ENCODE peak calls at places on chromosomes 4 and X, in nine cellular contexts. R is A549, B is HepG2, W is GM23338, Q is K562, D is GM12878, H is HL-60, E is HCT116, Y is SK-N-SH. Z is an unnamed sample.

GRCh38 chr4:142262956-142263355 is 583.1 kb downstream of the INPP4B start:
- DNase-seq in H (no peak), B (no peak), W (peak), E (no peak), D (no peak), Q (no peak), R (no peak), Y (no peak), Z (no peak)

GRCh38 chr4:53713296-53713695 is 122.0 kb upstream of the LNX1 start:
- DNase-seq in Y (no peak), Q (no peak), H (no peak), B (no peak), D (no peak), W (no peak), E (no peak), R (no peak), Z (no peak)

GRCh38 chr4:85825937-85826678 is 351.2 kb downstream of the ARHGAP24 start:
- DNase-seq in R (peak), H (no peak), Y (peak), E (no peak), Q (no peak), W (peak), B (peak), D (no peak), Z (no peak)

GRCh38 chr4:96972920-96973319 is 1133.0 kb downstream of the PDHA2 start:
- DNase-seq in R (no peak), W (no peak), Q (no peak), D (no peak), H (no peak), E (no peak), B (no peak), Y (no peak), Z (no peak)

GRCh38 chrX:107571296-107571998 is 56.9 kb upstream of the PRPS1 start:
- DNase-seq in B (peak), E (peak), Y (no peak), R (peak), Q (no peak), W (no peak), H (no peak), D (no peak), Z (peak)

GRCh38 chr4:13821522-13821921 is 194.0 kb upstream of the BOD1L1 start:
- DNase-seq in R (no peak), Y (no peak), Q (no peak), H (no peak), B (no peak), D (no peak), W (peak), E (no peak), Z (no peak)

GRCh38 chr4:133439830-133440229 is 290.7 kb downstream of the PCDH10 start:
- DNase-seq in Q (no peak), D (no peak), R (no peak), Y (no peak), E (no peak), H (no peak), W (no peak), B (no peak), Z (no peak)

GRCh38 chr4:54231419-54232150 is 2.5 kb downstream of the PDGFRA start:
- DNase-seq in Y (peak), E (no peak), D (no peak), H (no peak), R (no peak), B (no peak), Q (no peak), W (peak), Z (no peak)

GRCh38 chr4:184453402-184454160 is 20.8 kb downstream of the IRF2 start:
- DNase-seq in R (no peak), B (no peak), H (peak), D (no peak), Q (peak), E (no peak), Y (no peak), W (peak), Z (no peak)

GRCh38 chr4:88802138-88802537 is 104.5 kb upstream of the NAP1L5 start:
- DNase-seq in R (no peak), Q (no peak), E (no peak), W (no peak), B (no peak), D (no peak), H (no peak), Y (no peak), Z (no peak)

GRCh38 chrX:136546369-136546768 is 14.4 kb downstream of the VGLL1 start:
- DNase-seq in E (no peak), D (no peak), B (no peak), H (no peak), W (no peak), Y (no peak), Q (no peak), R (no peak), Z (no peak)

GRCh38 chrX:24219320-24219719 is 69.8 kb downstream of the ZFX start:
- DNase-seq in E (no peak), D (no peak), Q (no peak), B (no peak), Y (no peak), H (no peak), W (no peak), R (no peak), Z (no peak)

GRCh38 chr4:143251348-143251747 is 66.6 kb downstream of the USP38 start:
- DNase-seq in E (no peak), Q (no peak), B (no peak), R (no peak), D (no peak), H (no peak), Y (no peak), W (no peak), Z (no peak)

GRCh38 chr4:71974681-71975080 is 57.1 kb upstream of the NPFFR2 start:
- DNase-seq in D (no peak), W (no peak), H (no peak), R (no peak), Q (no peak), B (no peak), Y (no peak), E (no peak), Z (no peak)

GRCh38 chr4:47469951-47470350 is 6.4 kb upstream of the COMMD8 start:
- DNase-seq in B (no peak), Y (no peak), H (no peak), Q (no peak), E (no peak), R (no peak), D (no peak), W (no peak), Z (no peak)

DNA sequence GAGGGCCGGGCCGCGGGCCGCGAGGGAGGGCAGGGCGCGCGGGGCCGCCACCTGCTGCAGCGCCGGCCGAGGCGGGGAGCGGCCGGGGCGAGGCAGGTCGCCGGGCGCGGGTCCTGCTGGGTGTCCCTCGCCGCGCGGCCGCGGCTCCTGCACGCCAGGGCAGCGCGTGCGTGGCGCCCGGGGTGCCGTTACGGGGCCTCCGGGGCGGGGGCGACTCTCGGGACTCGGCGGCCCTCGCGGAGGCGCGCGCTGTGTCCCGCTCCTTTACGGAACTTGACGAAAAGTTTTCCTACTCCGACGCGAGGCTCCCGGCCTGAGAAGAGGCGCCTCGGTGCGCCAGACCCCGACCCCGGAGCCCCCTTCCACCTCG is 329 bp downstream of the TBC1D14 start:
- DNase-seq in R (peak), H (peak), W (peak), E (no peak), Y (no peak), Q (peak), D (no peak), B (no peak), Z (no peak)
- TF ChIP-seq REST in R (no peak), H (no peak), W (no peak), E (no peak), Y (no peak), Q (no peak), D (no peak), B (no peak), Z (no peak)

GRCh38 chr4:7804759-7805385 is 134.8 kb downstream of the AFAP1 start:
- DNase-seq in R (no peak), H (no peak), W (no peak), Y (no peak), B (no peak), Q (no peak), D (no peak), E (no peak), Z (no peak)
- H3K27ac ChIP-seq in R (peak), H (no peak), W (peak), Y (peak), B (peak), Q (no peak), D (no peak), E (no peak), Z (peak)

GRCh38 chr4:81116571-81116970 is 86.1 kb downstream of the BMP3 start:
- DNase-seq in H (no peak), Y (no peak), E (no peak), D (no peak), W (no peak), B (no peak), R (no peak), Q (no peak), Z (no peak)
- TF ChIP-seq REST in H (no peak), Y (no peak), E (no peak), D (no peak), W (no peak), B (no peak), R (no peak), Q (no peak), Z (no peak)

GRCh38 chr4:113572620-113573019 is 188.9 kb downstream of the CAMK2D start:
- DNase-seq in E (no peak), Y (no peak), B (no peak), W (no peak), H (no peak), R (no peak), D (no peak), Q (no peak), Z (no peak)

GRCh38 chr4:113575391-113575790 is 186.1 kb downstream of the CAMK2D start:
- DNase-seq in R (no peak), D (no peak), W (no peak), Y (no peak), Q (no peak), B (no peak), E (no peak), H (no peak), Z (no peak)

GRCh38 chr4:113576947-113577678 is 184.4 kb downstream of the CAMK2D start:
- DNase-seq in D (no peak), H (no peak), W (no peak), R (no peak), Y (no peak), E (no peak), B (no peak), Q (no peak), Z (no peak)

GRCh38 chr4:113579360-113579759 is 182.2 kb downstream of the CAMK2D start:
- DNase-seq in R (no peak), W (no peak), B (no peak), E (no peak), H (no peak), D (no peak), Y (no peak), Q (no peak), Z (no peak)

DNA sequence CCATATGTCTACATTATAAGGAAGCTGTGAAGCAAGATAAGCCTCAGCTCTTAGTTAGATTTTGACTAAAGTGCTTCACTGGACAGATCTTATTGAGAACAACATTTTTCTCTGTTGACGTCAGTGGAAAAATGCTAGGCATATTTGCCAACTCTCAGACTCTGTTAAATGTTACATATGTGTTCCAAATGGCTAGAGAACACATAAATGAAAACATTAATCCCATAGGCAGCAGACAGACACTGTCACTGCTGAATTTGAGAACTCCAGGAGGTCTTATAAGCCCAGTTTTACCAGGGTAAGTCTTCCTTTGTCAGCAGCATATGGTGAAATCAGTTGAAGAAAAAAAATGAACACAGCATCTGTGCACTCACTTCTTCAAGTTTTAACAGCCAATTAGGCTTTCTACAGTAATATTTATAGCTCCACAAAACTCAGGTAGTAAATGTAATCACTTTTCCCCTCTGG is 186.9 kb downstream of the CAMK2D start:
- DNase-seq in Y (no peak), B (no peak), D (no peak), E (no peak), Q (no peak), H (no peak), W (no peak), R (no peak), Z (no peak)
- H3K27ac ChIP-seq in Y (peak), B (no peak), D (no peak), E (no peak), Q (no peak), H (no peak), W (no peak), R (no peak), Z (no peak)

DNA sequence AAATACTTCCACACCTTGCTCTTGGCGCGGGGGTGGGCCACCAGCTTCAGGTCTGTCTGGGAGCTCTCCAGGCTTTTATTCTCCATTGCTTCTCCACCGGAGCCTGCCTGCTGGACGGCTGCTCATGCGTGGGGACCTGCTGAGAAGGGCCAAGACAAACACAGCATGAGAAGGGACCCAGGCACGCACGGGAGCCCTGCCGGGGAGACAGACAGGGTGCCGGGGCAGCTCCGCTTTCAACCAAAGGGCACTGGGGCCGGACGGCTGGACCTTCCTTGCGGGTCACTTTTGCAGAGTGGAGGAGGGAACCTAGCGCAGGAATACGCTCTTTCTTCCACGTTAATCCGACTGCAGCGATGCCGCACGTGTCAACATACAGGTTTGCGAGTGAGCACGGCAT is 10.1 kb downstream of the DHRSX start:
- DNase-seq in R (no peak), H (no peak), B (no peak), E (no peak), Q (no peak), W (no peak), Y (no peak), D (no peak), Z (no peak)
- TF ChIP-seq REST in R (no peak), H (no peak), B (no peak), E (no peak), Q (no peak), W (no peak), Y (no peak), D (no peak), Z (no peak)

DNA sequence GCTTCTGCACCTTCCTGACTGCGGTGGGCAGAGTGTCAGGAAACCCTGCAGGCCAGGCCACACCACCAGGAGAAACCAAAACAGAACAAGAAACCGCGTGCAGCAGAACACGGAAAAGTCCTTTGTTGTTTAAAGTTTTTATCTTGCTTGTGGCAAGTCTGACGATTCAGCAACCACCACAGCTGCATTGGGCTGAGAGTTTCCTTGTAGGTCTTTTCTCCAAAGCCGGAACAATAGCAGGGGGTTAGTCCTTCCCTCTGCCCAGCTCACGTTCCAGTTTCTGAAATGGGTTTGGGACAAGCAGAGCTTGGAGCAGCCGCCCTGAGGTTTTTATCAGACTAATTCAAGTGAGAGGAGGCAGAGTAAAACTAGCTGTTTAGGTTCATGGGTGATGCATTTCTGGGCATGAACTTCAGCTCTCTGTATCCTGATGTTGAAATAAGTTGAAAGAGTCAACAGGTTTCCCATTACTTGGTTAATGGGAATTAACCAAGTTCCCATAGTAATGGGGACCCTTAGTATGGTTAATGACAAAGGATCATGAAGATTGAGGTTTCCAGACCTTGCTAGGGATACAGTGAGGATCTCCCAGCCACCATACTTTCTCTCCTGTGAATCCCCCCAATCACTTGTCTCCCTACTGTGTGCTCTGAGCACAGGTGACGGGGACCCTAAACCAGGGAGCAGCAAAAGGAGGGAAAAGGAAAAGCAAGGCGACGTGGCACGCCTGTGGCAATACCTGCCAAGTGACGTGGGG is 217.0 kb downstream of the PTTG2 start:
- DNase-seq in R (no peak), E (no peak), H (peak), W (no peak), Q (no peak), D (no peak), B (no peak), Y (no peak), Z (no peak)
- H3K27ac ChIP-seq in R (no peak), E (no peak), H (peak), W (no peak), Q (no peak), D (peak), B (no peak), Y (no peak), Z (no peak)

DNA sequence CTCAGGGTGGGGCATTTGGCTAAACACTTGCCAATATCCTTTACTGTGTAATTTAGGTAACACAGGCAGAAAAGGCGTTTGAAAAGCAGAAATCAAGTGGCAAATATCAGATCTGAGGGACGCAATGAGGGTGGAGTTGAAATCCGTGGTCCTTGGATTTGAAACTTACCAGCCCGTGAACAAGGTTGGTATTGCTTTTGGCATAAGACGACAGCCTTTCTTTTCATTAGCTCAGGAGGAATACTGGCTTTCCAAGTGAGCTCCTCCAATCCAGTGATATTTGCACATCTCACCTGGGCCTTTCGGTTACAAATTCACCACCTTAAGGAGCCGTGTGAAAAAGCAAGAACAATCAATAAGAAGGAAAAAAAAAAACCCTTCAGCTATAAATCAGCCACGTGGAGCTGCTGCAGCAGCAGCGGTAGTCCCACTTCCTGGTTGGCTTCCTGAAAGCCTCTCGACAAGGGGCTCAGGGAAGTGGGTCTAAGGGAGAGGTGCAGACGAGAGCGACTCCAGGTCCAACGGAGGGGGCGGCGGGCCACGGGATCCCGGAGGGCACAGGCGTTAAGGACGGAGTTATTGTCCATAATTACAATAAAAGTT is 717 bp upstream of the GALNT7 start:
- DNase-seq in R (peak), W (peak), Q (peak), Y (peak), H (peak), E (peak), D (no peak), B (no peak), Z (no peak)
- TF ChIP-seq REST in R (no peak), W (no peak), Q (no peak), Y (no peak), H (no peak), E (no peak), D (no peak), B (no peak), Z (no peak)

GRCh38 chr4:2497931-2498330 is 29.0 kb downstream of the RNF4 start:
- DNase-seq in R (no peak), B (no peak), H (no peak), Y (no peak), E (no peak), D (peak), Q (no peak), W (no peak), Z (no peak)
- H3K27ac ChIP-seq in R (no peak), B (no peak), H (no peak), Y (no peak), E (no peak), D (peak), Q (no peak), W (no peak), Z (no peak)

DNA sequence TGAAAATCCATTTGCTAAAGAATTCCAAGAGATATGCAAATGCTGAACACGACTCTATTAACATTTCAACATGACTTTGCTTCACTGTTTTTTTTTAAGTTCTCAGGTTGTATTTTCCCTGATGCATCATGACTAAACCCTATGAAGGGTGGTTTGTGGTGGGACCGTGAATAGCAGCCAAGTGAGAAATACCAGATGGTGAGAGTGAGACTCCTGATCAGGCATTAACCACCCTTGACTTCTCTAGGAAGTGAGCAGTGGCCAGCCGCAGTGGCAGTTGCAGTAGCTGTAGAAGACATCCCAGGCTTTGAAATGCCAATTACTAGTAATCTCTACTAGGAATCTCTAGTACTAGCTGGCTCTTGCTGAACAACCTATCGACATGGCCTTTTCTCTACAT is 383.4 kb downstream of the FAM133A start:
- DNase-seq in R (no peak), W (peak), Y (no peak), Q (no peak), E (no peak), H (no peak), B (no peak), D (no peak), Z (no peak)
- TF ChIP-seq REST in R (no peak), W (no peak), Y (no peak), Q (no peak), E (no peak), H (no peak), B (no peak), D (no peak), Z (no peak)

DNA sequence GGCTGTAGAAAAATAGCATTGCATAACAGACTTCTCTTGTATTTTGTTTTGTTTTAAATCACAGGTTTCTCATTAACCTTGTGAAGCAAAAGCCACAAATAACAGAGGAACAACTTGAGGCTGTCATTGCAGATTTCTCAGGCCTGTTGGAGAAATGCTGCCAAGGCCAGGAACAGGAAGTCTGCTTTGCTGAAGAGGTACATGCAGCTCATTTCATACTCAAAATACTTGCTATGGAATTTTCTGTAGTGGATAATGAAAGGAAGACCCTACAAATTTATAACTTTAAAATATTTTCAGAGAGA is 17.6 kb downstream of the AFP start:
- DNase-seq in Q (no peak), H (no peak), R (no peak), D (no peak), W (no peak), E (no peak), Y (no peak), B (no peak), Z (no peak)
- H3K27ac ChIP-seq in Q (no peak), H (no peak), R (no peak), D (no peak), W (peak), E (no peak), Y (no peak), B (peak), Z (no peak)

Z was measured in Panc1.